ENCODE peak calls at places on chromosomes 12 and 14, in nine cellular contexts. N is sciatic nerve, D is cerebellar cortex, C is globus pallidus, K is astrocyte of the spinal cord, E is adipocyte, H is GM19239, A is NCI-H1436, W is NCI-H2081. F is an unnamed sample.

GRCh38 chr12:67426067-67426466 is 156.9 kb downstream of the CAND1 start:
- DNase-seq in H (no peak), N (no peak), E (peak), C (no peak), W (peak), D (no peak), K (peak), A (peak), F (peak)

GRCh38 chr12:109654357-109654756 is 59.3 kb upstream of the FAM222A start:
- DNase-seq in D (no peak), H (no peak), E (no peak), K (no peak), N (no peak), A (no peak), W (no peak), C (no peak), F (no peak)

GRCh38 chr12:105461276-105461975 is 130.9 kb downstream of the C12orf75 start:
- DNase-seq in W (no peak), E (no peak), A (no peak), N (no peak), C (no peak), K (peak), D (no peak), H (no peak), F (peak)

GRCh38 chr14:72737560-72737943 is 156.3 kb downstream of the DPF3 start:
- DNase-seq in H (no peak), N (no peak), D (no peak), K (no peak), W (no peak), E (no peak), A (no peak), C (no peak), F (peak)

GRCh38 chr12:52633383-52633782 is 15.0 kb upstream of the KRT73 start:
- DNase-seq in N (no peak), D (no peak), K (no peak), H (no peak), A (no peak), C (no peak), W (no peak), E (no peak), F (no peak)

GRCh38 chr12:5503774-5504173 is 71.9 kb downstream of the NTF3 start:
- DNase-seq in N (no peak), A (no peak), E (no peak), K (no peak), W (no peak), C (no peak), D (no peak), H (no peak), F (peak)

GRCh38 chr14:83164591-83164990 is 1630.9 kb upstream of the SEL1L start:
- DNase-seq in H (no peak), E (no peak), W (no peak), A (no peak), C (no peak), K (no peak), D (no peak), N (no peak), F (no peak)

GRCh38 chr12:98504368-98504617 is 11.1 kb upstream of the TMPO start:
- DNase-seq in A (no peak), E (no peak), K (no peak), H (no peak), C (no peak), N (no peak), D (no peak), W (no peak), F (no peak)

F was measured in RPMI7951.